ENCODE peak calls at places on chromosome 2, in four cellular contexts. M, B, N and A are unnamed samples.

GRCh38 chr2:225566798-225567197 is 167.3 kb downstream of the NYAP2 start:
- DNase-seq in B (no peak), M (no peak), N (no peak), A (no peak)

GRCh38 chr2:29015701-29016470 is 34.8 kb downstream of the TOGARAM2 start:
- DNase-seq in N (no peak), M (no peak), B (peak; percentile 73), A (no peak)

GRCh38 chr2:143778981-143779380 is 649.8 kb downstream of the ARHGAP15 start:
- DNase-seq in M (no peak), B (no peak), N (no peak), A (no peak)

GRCh38 chr2:190408538-190409271 is 550 bp downstream of the MFSD6 start:
- DNase-seq in B (peak; percentile 60), M (peak; percentile 54), N (peak; percentile 70), A (peak; percentile 57)

GRCh38 chr2:234996467-234997270 is 44.9 kb downstream of the SH3BP4 start:
- DNase-seq in N (no peak), B (no peak), M (no peak), A (no peak)

GRCh38 chr2:17800219-17800618 is 16.0 kb upstream of the MSGN1 start:
- DNase-seq in B (no peak), M (no peak), N (no peak), A (no peak)

GRCh38 chr2:113700186-113700841 is 56.1 kb downstream of the SLC35F5 start:
- DNase-seq in M (no peak), N (no peak), B (no peak), A (peak; percentile 28)

GRCh38 chr2:9235388-9236344 is 29.1 kb downstream of the ASAP2 start:
- DNase-seq in B (no peak), N (no peak), M (no peak), A (no peak)

GRCh38 chr2:46885376-46885775 is 30.2 kb downstream of the MCFD2 start:
- DNase-seq in N (no peak), M (no peak), B (no peak), A (no peak)

GRCh38 chr2:130828461-130828860 is 8.3 kb upstream of the ARHGEF4 start:
- DNase-seq in M (no peak), B (no peak), N (no peak), A (no peak)

GRCh38 chr2:23905155-23905554 is 21.8 kb downstream of the ATAD2B start:
- DNase-seq in N (no peak), M (no peak), B (no peak), A (no peak)

GRCh38 chr2:147174824-147175254 is 670.0 kb upstream of the ACVR2A start:
- DNase-seq in B (no peak), M (no peak), N (no peak), A (no peak)

GRCh38 chr2:180495606-180496005 is 484.8 kb upstream of the UBE2E3 start:
- DNase-seq in N (no peak), B (no peak), M (no peak), A (no peak)

GRCh38 chr2:195410272-195410671 is 246.8 kb upstream of the SLC39A10 start:
- DNase-seq in B (no peak), M (no peak), N (no peak), A (no peak)

GRCh38 chr2:214014551-214015230 is 396.2 kb upstream of the VWC2L start:
- DNase-seq in B (no peak), M (no peak), N (no peak), A (no peak)

GRCh38 chr2:54975598-54976507 is 74.4 kb downstream of the RTN4 start:
- DNase-seq in M (no peak), B (no peak), N (no peak), A (no peak)

GRCh38 chr2:37377187-37377532 is 32.7 kb downstream of the QPCT start:
- DNase-seq in B (no peak), N (no peak), M (no peak), A (no peak)

GRCh38 chr2:189086710-189087109 is 92.9 kb downstream of the COL5A2 start:
- DNase-seq in N (no peak), M (no peak), B (no peak), A (no peak)

DNA sequence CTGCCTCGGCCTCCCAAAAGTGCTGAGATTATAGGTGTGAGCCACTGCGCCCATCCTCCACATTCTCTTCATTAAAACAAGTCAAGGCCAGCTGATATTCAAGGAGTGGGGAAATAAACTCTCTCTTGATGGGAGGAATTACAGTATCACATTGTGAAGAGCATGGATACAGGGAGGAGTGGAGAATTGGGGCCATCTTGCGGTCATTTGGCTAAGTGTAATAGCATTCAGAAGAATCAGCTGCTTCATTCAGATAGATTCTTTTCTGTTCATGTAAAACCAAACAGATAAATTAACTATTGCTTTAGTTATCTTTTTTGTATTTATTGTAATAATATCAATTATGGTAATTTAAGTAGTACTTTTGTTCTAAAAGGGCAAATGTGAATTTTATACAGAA is 156.3 kb downstream of the UBR3 start:
- DNase-seq in N (no peak), B (no peak), M (no peak), A (no peak)
- TF ChIP-seq CTCF in N (no peak), B (no peak), M (no peak), A (no peak)

GRCh38 chr2:136538489-136538888 is 226.9 kb upstream of the THSD7B start:
- DNase-seq in M (no peak), N (no peak), B (no peak), A (no peak)

GRCh38 chr2:136532171-136532570 is 233.2 kb upstream of the THSD7B start:
- DNase-seq in M (no peak), B (no peak), N (no peak), A (no peak)

GRCh38 chr2:136539355-136539754 is 226.0 kb upstream of the THSD7B start:
- DNase-seq in M (no peak), B (no peak), N (no peak), A (no peak)

GRCh38 chr2:136531731-136532130 is 233.6 kb upstream of the THSD7B start:
- DNase-seq in N (no peak), B (no peak), M (no peak), A (no peak)

GRCh38 chr2:136534817-136535216 is 230.5 kb upstream of the THSD7B start:
- DNase-seq in N (no peak), B (no peak), M (no peak), A (no peak)
- TF ChIP-seq CTCF in N (no peak), B (no peak), M (no peak), A (no peak)

GRCh38 chr2:58594175-58594574 is 353.1 kb upstream of the FANCL start:
- DNase-seq in B (no peak), N (no peak), M (no peak), A (peak; percentile 14)
- TF ChIP-seq CTCF in B (no peak), N (no peak), M (no peak), A (no peak)

GRCh38 chr2:40256649-40257048 is 195.2 kb downstream of the SLC8A1 start:
- DNase-seq in B (no peak), M (no peak), N (no peak), A (no peak)
- TF ChIP-seq CTCF in B (no peak), M (no peak), N (no peak), A (no peak)

GRCh38 chr2:215839309-215839708 is 174.0 kb downstream of the MREG start:
- DNase-seq in N (no peak), B (no peak), M (no peak), A (no peak)

GRCh38 chr2:215843579-215843978 is 169.8 kb downstream of the MREG start:
- DNase-seq in N (no peak), M (no peak), B (no peak), A (no peak)

GRCh38 chr2:215841175-215841816 is 172.1 kb downstream of the MREG start:
- DNase-seq in N (no peak), M (no peak), B (no peak), A (no peak)

GRCh38 chr2:215836881-215837280 is 176.5 kb downstream of the MREG start:
- DNase-seq in B (no peak), M (no peak), N (no peak), A (no peak)

DNA sequence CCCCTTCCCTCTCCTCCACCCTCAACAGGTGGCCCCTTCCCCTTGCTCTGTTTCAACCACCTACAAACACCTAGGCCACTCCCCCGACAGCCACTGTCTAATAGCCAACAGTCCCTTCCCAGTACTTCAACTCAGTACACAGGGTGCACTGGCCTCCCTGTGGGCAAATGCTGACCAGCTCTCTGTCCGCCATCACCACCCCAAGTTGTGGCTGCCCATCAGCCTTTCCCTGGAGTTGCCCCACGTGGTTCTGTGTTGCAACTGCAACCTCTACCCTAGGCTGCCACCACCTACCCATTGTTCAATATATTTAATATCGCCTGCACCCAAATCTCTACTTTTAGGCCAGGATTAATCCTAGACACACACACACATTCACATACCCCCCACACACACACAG is 173.5 kb downstream of the MREG start:
- DNase-seq in N (no peak), M (no peak), B (no peak), A (no peak)
- TF ChIP-seq CTCF in N (no peak), M (no peak), B (no peak), A (no peak)

DNA sequence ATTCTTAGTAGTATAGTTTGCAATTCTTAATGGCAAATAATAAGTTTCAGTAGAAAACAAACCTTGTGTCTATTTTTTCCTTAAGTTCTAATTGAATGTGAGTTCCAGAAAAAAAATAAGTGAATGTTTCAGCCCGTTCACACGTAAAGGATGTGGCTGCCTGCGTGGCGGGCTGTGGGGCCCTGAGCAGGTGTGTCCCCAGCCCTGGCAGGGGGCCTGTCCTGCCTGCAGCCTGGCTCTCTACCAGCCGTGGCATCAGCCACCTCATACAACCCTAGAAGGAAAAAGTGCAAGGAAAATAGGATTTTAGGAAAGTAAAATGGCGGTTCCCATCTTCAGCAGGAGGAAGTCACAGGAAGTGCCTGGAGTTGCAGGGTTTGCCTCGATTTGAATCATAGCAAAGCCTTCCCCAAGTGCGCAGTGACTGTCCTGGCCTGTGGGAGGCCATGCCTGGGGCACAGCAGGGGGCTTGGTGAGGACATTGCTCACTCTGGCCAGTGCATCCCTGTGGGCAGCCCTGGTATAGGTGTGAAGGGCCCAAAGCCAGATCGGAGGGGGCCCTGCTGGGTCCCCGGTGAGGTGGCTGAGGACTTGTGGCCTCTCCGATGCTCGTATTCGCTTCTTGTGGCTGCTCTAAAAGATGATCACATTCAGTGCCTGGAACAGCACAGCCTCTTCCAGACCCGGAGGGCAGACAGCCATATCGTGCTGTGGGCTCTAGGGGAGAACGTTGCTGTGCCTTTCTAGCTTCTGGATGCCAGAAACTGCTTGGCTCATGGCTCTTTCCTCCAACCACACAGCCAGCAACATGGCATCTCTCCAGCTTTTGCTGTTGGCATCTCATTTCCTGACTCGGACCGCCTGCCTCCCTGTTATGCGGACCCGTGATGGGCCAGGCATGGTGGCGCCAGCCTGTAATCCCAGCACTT is 12.6 kb downstream of the DTYMK start:
- DNase-seq in N (no peak), B (no peak), M (no peak), A (no peak)
- TF ChIP-seq CTCF in N (no peak), B (no peak), M (no peak), A (no peak)